ENCODE peak calls at places on chromosome 18, in six cellular contexts. One of them, this sample, is unnamed.

GRCh38 chr18:61833978-61834377 is 58.8 kb downstream of the RNF152 start:
- DNase-seq in endodermal cell: no peak
- DNase-seq in pancreas: no peak
- DNase-seq in cardiac muscle cell: peak; percentile 20
- DNase-seq in lung: no peak
- DNase-seq in mucosa of descending colon: no peak
- DNase-seq in this sample: no peak

GRCh38 chr18:49055196-49055595 is 104.4 kb upstream of the SMAD7 start:
- DNase-seq in pancreas: no peak
- DNase-seq in mucosa of descending colon: no peak
- DNase-seq in cardiac muscle cell: no peak
- DNase-seq in endodermal cell: no peak
- DNase-seq in lung: no peak
- DNase-seq in this sample: no peak

GRCh38 chr18:2826581-2826980 is 20.2 kb upstream of the EMILIN2 start:
- DNase-seq in mucosa of descending colon: no peak
- DNase-seq in cardiac muscle cell: peak; percentile 81
- DNase-seq in lung: peak; percentile 33
- DNase-seq in endodermal cell: no peak
- DNase-seq in pancreas: no peak
- DNase-seq in this sample: no peak

GRCh38 chr18:44801796-44802195 is 121.1 kb downstream of the SETBP1 start:
- DNase-seq in cardiac muscle cell: no peak
- DNase-seq in lung: no peak
- DNase-seq in endodermal cell: no peak
- DNase-seq in pancreas: no peak
- DNase-seq in mucosa of descending colon: no peak
- DNase-seq in this sample: no peak

GRCh38 chr18:71598374-71598773 is 945.8 kb downstream of the CBLN2 start:
- DNase-seq in lung: no peak
- DNase-seq in endodermal cell: no peak
- DNase-seq in cardiac muscle cell: peak; percentile 29
- DNase-seq in pancreas: no peak
- DNase-seq in mucosa of descending colon: no peak
- DNase-seq in this sample: no peak

GRCh38 chr18:47206945-47207637 is 30.9 kb upstream of the IER3IP1 start:
- DNase-seq in lung: no peak
- DNase-seq in mucosa of descending colon: no peak
- DNase-seq in endodermal cell: no peak
- DNase-seq in pancreas: no peak
- DNase-seq in cardiac muscle cell: no peak
- DNase-seq in this sample: no peak

GRCh38 chr18:7572837-7573236 is 5.7 kb downstream of the PTPRM start:
- DNase-seq in mucosa of descending colon: no peak
- DNase-seq in cardiac muscle cell: no peak
- DNase-seq in lung: no peak
- DNase-seq in endodermal cell: no peak
- DNase-seq in pancreas: no peak
- DNase-seq in this sample: no peak

GRCh38 chr18:55586841-55587240 is 1.2 kb downstream of the TCF4 start:
- DNase-seq in lung: no peak
- DNase-seq in mucosa of descending colon: no peak
- DNase-seq in cardiac muscle cell: peak; percentile 59
- DNase-seq in pancreas: no peak
- DNase-seq in endodermal cell: peak; percentile 49
- DNase-seq in this sample: no peak

GRCh38 chr18:68713131-68713530 is 1.8 kb downstream of the TMX3 start:
- DNase-seq in lung: no peak
- DNase-seq in cardiac muscle cell: no peak
- DNase-seq in mucosa of descending colon: no peak
- DNase-seq in pancreas: no peak
- DNase-seq in endodermal cell: peak; percentile 51
- DNase-seq in this sample: no peak

GRCh38 chr18:50377061-50377798 is 2.4 kb downstream of the SKA1 start:
- DNase-seq in lung: no peak
- DNase-seq in pancreas: no peak
- DNase-seq in mucosa of descending colon: no peak
- DNase-seq in cardiac muscle cell: peak; percentile 62
- DNase-seq in endodermal cell: no peak
- DNase-seq in this sample: no peak

GRCh38 chr18:3855961-3856360 is 406.0 kb downstream of the TGIF1 start:
- DNase-seq in cardiac muscle cell: no peak
- DNase-seq in pancreas: no peak
- DNase-seq in lung: no peak
- DNase-seq in endodermal cell: no peak
- DNase-seq in mucosa of descending colon: no peak
- DNase-seq in this sample: no peak

GRCh38 chr18:25853716-25854465 is 236.5 kb downstream of the SS18 start:
- DNase-seq in pancreas: no peak
- DNase-seq in endodermal cell: no peak
- DNase-seq in cardiac muscle cell: peak; percentile 43
- DNase-seq in lung: no peak
- DNase-seq in mucosa of descending colon: no peak
- DNase-seq in this sample: no peak

GRCh38 chr18:58054041-58054733 is 10.2 kb downstream of the NEDD4L start:
- DNase-seq in mucosa of descending colon: no peak
- DNase-seq in endodermal cell: peak; percentile 68
- DNase-seq in pancreas: no peak
- DNase-seq in cardiac muscle cell: peak; percentile 38
- DNase-seq in lung: peak; percentile 56
- DNase-seq in this sample: no peak

GRCh38 chr18:13101659-13101992 is 110.5 kb downstream of the CEP192 start:
- DNase-seq in endodermal cell: no peak
- DNase-seq in lung: no peak
- DNase-seq in mucosa of descending colon: no peak
- DNase-seq in cardiac muscle cell: no peak
- DNase-seq in pancreas: no peak
- DNase-seq in this sample: no peak

GRCh38 chr18:74310411-74310810 is 5.2 kb upstream of the C18orf63 start:
- DNase-seq in mucosa of descending colon: peak; percentile 46
- DNase-seq in lung: no peak
- DNase-seq in pancreas: no peak
- DNase-seq in endodermal cell: no peak
- DNase-seq in cardiac muscle cell: peak; percentile 56
- DNase-seq in this sample: no peak

GRCh38 chr18:13218376-13219011 is at the start of gene LDLRAD4:
- DNase-seq in pancreas: peak; percentile 42
- DNase-seq in lung: no peak
- DNase-seq in mucosa of descending colon: peak; percentile 59
- DNase-seq in cardiac muscle cell: no peak
- DNase-seq in endodermal cell: peak; percentile 80
- DNase-seq in this sample: peak; percentile 59

GRCh38 chr18:73531601-73532000 is 616.0 kb downstream of the FBXO15 start:
- DNase-seq in endodermal cell: no peak
- DNase-seq in pancreas: no peak
- DNase-seq in lung: no peak
- DNase-seq in cardiac muscle cell: no peak
- DNase-seq in mucosa of descending colon: no peak
- DNase-seq in this sample: no peak

GRCh38 chr18:70279470-70279869 is 9.4 kb upstream of the SOCS6 start:
- DNase-seq in endodermal cell: no peak
- DNase-seq in mucosa of descending colon: no peak
- DNase-seq in lung: no peak
- DNase-seq in cardiac muscle cell: no peak
- DNase-seq in pancreas: no peak
- DNase-seq in this sample: no peak

GRCh38 chr18:23966909-23967308 is 47.6 kb upstream of the TTC39C start:
- DNase-seq in cardiac muscle cell: no peak
- DNase-seq in pancreas: no peak
- DNase-seq in lung: no peak
- DNase-seq in mucosa of descending colon: no peak
- DNase-seq in endodermal cell: no peak
- DNase-seq in this sample: no peak

GRCh38 chr18:7941533-7941932 is 374.4 kb downstream of the PTPRM start:
- DNase-seq in lung: peak; percentile 72
- DNase-seq in mucosa of descending colon: peak; percentile 91
- DNase-seq in endodermal cell: no peak
- DNase-seq in cardiac muscle cell: no peak
- DNase-seq in pancreas: peak; percentile 88
- DNase-seq in this sample: no peak

GRCh38 chr18:50751947-50752346 is 67.9 kb downstream of the MRO start:
- DNase-seq in pancreas: no peak
- DNase-seq in lung: no peak
- DNase-seq in cardiac muscle cell: no peak
- DNase-seq in endodermal cell: no peak
- DNase-seq in mucosa of descending colon: no peak
- DNase-seq in this sample: no peak

GRCh38 chr18:58276640-58277456 is 232.8 kb downstream of the NEDD4L start:
- DNase-seq in cardiac muscle cell: no peak
- DNase-seq in pancreas: no peak
- DNase-seq in mucosa of descending colon: no peak
- DNase-seq in endodermal cell: no peak
- DNase-seq in lung: no peak
- DNase-seq in this sample: no peak

GRCh38 chr18:48790226-48790863 is 160.4 kb downstream of the SMAD7 start:
- DNase-seq in endodermal cell: peak; percentile 28
- DNase-seq in lung: peak; percentile 76
- DNase-seq in mucosa of descending colon: no peak
- DNase-seq in pancreas: peak; percentile 51
- DNase-seq in cardiac muscle cell: peak; percentile 67
- DNase-seq in this sample: peak; percentile 9

DNA sequence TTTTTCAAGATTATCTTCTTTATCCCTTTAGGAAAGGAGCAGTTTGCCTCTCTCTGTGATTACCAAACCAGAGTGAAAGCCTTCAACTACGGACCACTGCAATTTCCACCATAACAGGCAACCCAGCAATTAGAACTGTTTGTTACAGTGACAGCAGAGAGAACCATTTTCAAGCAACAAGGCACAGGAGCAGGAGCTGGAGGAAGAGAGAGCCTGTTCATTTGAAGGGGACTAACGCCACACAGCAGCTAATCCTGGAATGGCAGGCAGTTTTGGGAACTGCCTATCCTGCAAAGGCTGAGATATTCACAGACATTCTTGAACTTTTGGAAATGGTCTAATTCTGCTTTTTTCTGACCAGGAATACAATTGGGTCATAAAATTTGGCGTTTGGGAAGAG is 1541.9 kb upstream of the PIK3C3 start:
- DNase-seq in cardiac muscle cell: peak; percentile 43
- DNase-seq in pancreas: no peak
- DNase-seq in mucosa of descending colon: peak; percentile 58
- DNase-seq in lung: no peak
- DNase-seq in endodermal cell: peak; percentile 85
- DNase-seq in this sample: peak; percentile 51
- TF ChIP-seq CTCF in cardiac muscle cell: peak; percentile 35
- TF ChIP-seq CTCF in pancreas: no peak
- TF ChIP-seq CTCF in mucosa of descending colon: no peak
- TF ChIP-seq CTCF in lung: no peak
- TF ChIP-seq CTCF in endodermal cell: peak; percentile 86
- TF ChIP-seq CTCF in this sample: peak; percentile 27

GRCh38 chr18:36580266-36580665 is 248.5 kb downstream of the TPGS2 start:
- DNase-seq in pancreas: no peak
- DNase-seq in mucosa of descending colon: no peak
- DNase-seq in lung: no peak
- DNase-seq in cardiac muscle cell: peak; percentile 64
- DNase-seq in endodermal cell: no peak
- DNase-seq in this sample: no peak
- TF ChIP-seq CTCF in pancreas: no peak
- TF ChIP-seq CTCF in mucosa of descending colon: no peak
- TF ChIP-seq CTCF in lung: no peak
- TF ChIP-seq CTCF in cardiac muscle cell: peak; percentile 25
- TF ChIP-seq CTCF in endodermal cell: peak; percentile 30
- TF ChIP-seq CTCF in this sample: no peak

DNA sequence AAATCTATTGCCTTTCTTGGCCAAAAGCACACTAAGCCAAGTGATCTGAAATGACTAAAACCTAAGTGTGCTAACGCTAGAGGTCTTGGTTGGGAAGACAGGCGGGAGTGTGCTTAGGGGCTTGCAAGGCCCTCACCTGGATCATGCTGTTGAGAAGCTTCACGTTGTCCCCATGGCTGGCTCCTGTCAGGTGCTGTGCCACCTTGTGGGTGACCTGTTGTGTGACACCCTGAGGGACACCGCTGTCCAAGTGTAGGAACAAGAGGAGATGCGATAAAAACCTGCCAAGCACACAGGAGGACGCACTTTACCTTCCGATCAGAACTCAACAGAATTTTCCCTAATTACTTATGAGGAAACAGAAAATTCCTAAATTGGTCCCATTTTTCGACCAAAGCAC is 50.8 kb downstream of the EPG5 start:
- DNase-seq in mucosa of descending colon: no peak
- DNase-seq in pancreas: no peak
- DNase-seq in cardiac muscle cell: no peak
- DNase-seq in endodermal cell: peak; percentile 70
- DNase-seq in lung: no peak
- DNase-seq in this sample: no peak
- TF ChIP-seq CTCF in mucosa of descending colon: no peak
- TF ChIP-seq CTCF in pancreas: no peak
- TF ChIP-seq CTCF in cardiac muscle cell: no peak
- TF ChIP-seq CTCF in endodermal cell: peak; percentile 63
- TF ChIP-seq CTCF in lung: no peak
- TF ChIP-seq CTCF in this sample: no peak

DNA sequence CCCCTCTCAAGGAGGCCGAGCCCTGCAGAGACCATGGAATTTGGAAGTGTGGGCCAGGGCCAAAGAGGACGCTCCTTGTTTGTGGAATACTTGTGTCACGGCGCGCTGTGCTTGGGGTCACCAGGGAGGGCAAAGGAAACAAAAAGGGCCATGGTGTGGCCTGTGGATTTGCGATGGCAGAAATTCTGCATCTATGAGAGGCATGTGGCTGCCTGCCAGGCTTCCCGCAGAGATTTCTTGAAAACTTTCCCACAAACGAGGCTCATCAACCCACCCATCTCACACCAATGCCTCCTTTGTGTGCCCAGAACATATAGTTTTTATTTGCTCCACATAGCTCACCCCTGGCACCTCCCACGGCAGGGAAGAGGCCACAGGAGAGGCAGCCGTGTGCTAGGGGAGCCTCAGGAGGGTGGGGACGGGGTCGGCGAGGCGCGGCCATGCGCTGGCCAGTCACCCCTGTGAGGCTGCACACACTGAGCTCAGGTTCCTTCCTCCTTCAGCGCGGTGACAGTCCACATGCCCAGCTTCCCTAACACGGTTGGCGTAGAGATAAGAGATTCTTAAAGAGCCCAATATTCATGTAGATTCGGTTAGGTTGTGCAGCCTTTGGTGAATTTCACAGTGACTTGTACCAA is 100.3 kb downstream of the MBP start:
- DNase-seq in cardiac muscle cell: peak; percentile 38
- DNase-seq in mucosa of descending colon: no peak
- DNase-seq in pancreas: no peak
- DNase-seq in lung: no peak
- DNase-seq in endodermal cell: no peak
- DNase-seq in this sample: no peak
- TF ChIP-seq CTCF in cardiac muscle cell: no peak
- TF ChIP-seq CTCF in mucosa of descending colon: no peak
- TF ChIP-seq CTCF in pancreas: no peak
- TF ChIP-seq CTCF in lung: no peak
- TF ChIP-seq CTCF in endodermal cell: no peak
- TF ChIP-seq CTCF in this sample: no peak

GRCh38 chr18:63974991-63975390 is 5.1 kb downstream of the SERPINB8 start:
- DNase-seq in lung: no peak
- DNase-seq in endodermal cell: no peak
- DNase-seq in cardiac muscle cell: peak; percentile 56
- DNase-seq in pancreas: no peak
- DNase-seq in mucosa of descending colon: peak; percentile 73
- DNase-seq in this sample: no peak
- TF ChIP-seq CTCF in lung: no peak
- TF ChIP-seq CTCF in endodermal cell: peak; percentile 53
- TF ChIP-seq CTCF in cardiac muscle cell: peak; percentile 46
- TF ChIP-seq CTCF in pancreas: no peak
- TF ChIP-seq CTCF in mucosa of descending colon: no peak
- TF ChIP-seq CTCF in this sample: no peak

This sample was measured in glutamatergic neuron.